ENCODE peak calls at places on chromosomes 1 and 21, in eight cellular contexts. K, W, U, Q, N, Y, B and M are unnamed samples.

GRCh38 chr1:39098569-39099250 is 72.6 kb downstream of the NDUFS5 start:
- DNase-seq in Q (peak), N (peak), B (peak), U (peak), K (peak), Y (no peak), W (no peak), M (peak)

GRCh38 chr1:117795190-117795589 is 134.2 kb downstream of the GDAP2 start:
- DNase-seq in B (peak), Y (no peak), K (peak), N (no peak), W (no peak), U (peak), Q (peak), M (peak)

GRCh38 chr1:172793823-172794222 is 134.9 kb downstream of the FASLG start:
- DNase-seq in U (no peak), W (no peak), Y (no peak), Q (no peak), N (no peak), B (no peak), K (no peak), M (no peak)

GRCh38 chr1:65694933-65695332 is 97.8 kb upstream of the PDE4B start:
- DNase-seq in N (no peak), Y (no peak), K (no peak), U (no peak), Q (no peak), B (no peak), W (no peak), M (no peak)

GRCh38 chr1:31181515-31182343 is 58.0 kb downstream of the NKAIN1 start:
- DNase-seq in Q (peak), N (peak), B (peak), U (no peak), K (peak), Y (no peak), W (no peak), M (peak)

GRCh38 chr1:209728466-209728865 is 23.8 kb downstream of the HSD11B1 start:
- DNase-seq in W (no peak), N (no peak), Q (peak), U (no peak), Y (no peak), K (no peak), B (no peak), M (no peak)

GRCh38 chr1:184462170-184462569 is 75.3 kb downstream of the C1orf21 start:
- DNase-seq in Q (no peak), K (no peak), Y (no peak), W (no peak), B (no peak), U (no peak), N (no peak), M (no peak)

GRCh38 chr1:91693542-91693941 is 192.4 kb downstream of the TGFBR3 start:
- DNase-seq in Q (peak), N (no peak), W (no peak), K (no peak), B (no peak), U (no peak), Y (no peak), M (no peak)

GRCh38 chr1:161166669-161167548 is 683 bp downstream of the PPOX start:
- DNase-seq in K (no peak), Q (peak), W (no peak), Y (no peak), U (no peak), B (no peak), N (peak), M (no peak)

GRCh38 chr1:14017531-14017961 is 317.6 kb downstream of the PRDM2 start:
- DNase-seq in Y (no peak), K (peak), N (no peak), Q (no peak), W (no peak), U (no peak), B (peak), M (peak)

GRCh38 chr1:47192458-47193384 is 2.9 kb upstream of the PDZK1IP1 start:
- DNase-seq in Y (peak), N (peak), W (peak), K (peak), U (peak), Q (peak), B (peak), M (peak)

GRCh38 chr1:167404161-167404888 is 114.0 kb downstream of the CD247 start:
- DNase-seq in U (no peak), Y (no peak), K (no peak), W (no peak), Q (no peak), N (no peak), B (no peak), M (no peak)

GRCh38 chr1:76426606-76427005 is 352.1 kb downstream of the ST6GALNAC3 start:
- DNase-seq in K (no peak), B (no peak), Y (no peak), U (no peak), Q (no peak), W (no peak), N (no peak), M (no peak)

GRCh38 chr1:239185245-239185619 is 201.1 kb upstream of the CHRM3 start:
- DNase-seq in K (peak), U (no peak), Q (no peak), W (no peak), N (no peak), B (no peak), Y (no peak), M (no peak)

GRCh38 chr1:173392895-173393654 is 84.1 kb upstream of the PRDX6 start:
- DNase-seq in Q (no peak), N (peak), Y (no peak), K (peak), B (peak), U (no peak), W (peak), M (peak)

GRCh38 chr1:3741566-3742438 is 10.4 kb upstream of the CCDC27 start:
- DNase-seq in Y (no peak), K (no peak), Q (peak), N (no peak), W (no peak), B (no peak), U (no peak), M (no peak)

GRCh38 chr1:156102634-156103511 is 11.6 kb upstream of the LMNA start:
- DNase-seq in Q (peak), W (peak), N (no peak), U (no peak), K (no peak), B (peak), Y (no peak), M (no peak)

GRCh38 chr1:68120136-68120791 is 69.8 kb upstream of the DIRAS3 start:
- DNase-seq in W (peak), U (peak), B (peak), Y (no peak), N (peak), K (peak), Q (no peak), M (peak)

GRCh38 chr1:219041141-219041540 is 132.5 kb upstream of the LYPLAL1 start:
- DNase-seq in W (no peak), Y (no peak), K (no peak), U (no peak), B (peak), Q (no peak), N (no peak), M (no peak)

GRCh38 chr1:32201011-32201855 is 838 bp downstream of the CCDC28B start:
- DNase-seq in N (no peak), B (no peak), U (no peak), Y (no peak), K (no peak), W (peak), Q (peak), M (no peak)

GRCh38 chr1:73644198-73644597 is 553.8 kb downstream of the LRRIQ3 start:
- DNase-seq in B (no peak), N (no peak), U (no peak), Y (no peak), Q (no peak), K (no peak), W (no peak), M (no peak)

GRCh38 chr1:238960071-238960470 is 426.3 kb upstream of the CHRM3 start:
- DNase-seq in Q (no peak), K (peak), N (peak), W (no peak), Y (no peak), B (peak), U (peak), M (peak)

GRCh38 chr1:30475201-30475600 is 248.2 kb downstream of the MATN1 start:
- DNase-seq in U (no peak), W (no peak), Y (no peak), B (no peak), K (no peak), N (no peak), Q (no peak), M (no peak)

GRCh38 chr1:208475449-208475848 is 231.3 kb upstream of the PLXNA2 start:
- DNase-seq in U (no peak), B (peak), Y (no peak), N (peak), W (no peak), K (no peak), Q (no peak), M (peak)

GRCh38 chr1:240739139-240739538 is 127.2 kb upstream of the GREM2 start:
- DNase-seq in U (no peak), Q (no peak), W (no peak), B (peak), K (peak), Y (no peak), N (no peak), M (no peak)

GRCh38 chr21:26739189-26739588 is 106.0 kb downstream of the ADAMTS1 start:
- DNase-seq in Y (no peak), Q (no peak), U (no peak), K (no peak), N (no peak), W (no peak), B (no peak), M (no peak)

GRCh38 chr1:45969866-45970265 is 162.6 kb downstream of the PIK3R3 start:
- DNase-seq in B (no peak), W (no peak), K (peak), N (no peak), U (no peak), Q (no peak), Y (no peak), M (no peak)

GRCh38 chr1:230825804-230826160 is 42.5 kb downstream of the C1orf198 start:
- DNase-seq in U (no peak), K (no peak), Y (no peak), B (no peak), Q (peak), N (no peak), W (no peak), M (no peak)

GRCh38 chr1:58813801-58814200 is 30.0 kb upstream of the JUN start:
- DNase-seq in K (no peak), B (peak), W (peak), Y (no peak), U (no peak), Q (no peak), N (no peak), M (no peak)

GRCh38 chr1:105437847-105438246 is 1618.6 kb upstream of the PRMT6 start:
- DNase-seq in Q (peak), W (no peak), N (no peak), U (no peak), K (no peak), Y (no peak), B (no peak), M (no peak)